ENCODE peak calls at places on chromosomes 4 and X, in eight cellular contexts. S, V, P, Y, M, O, F and R are unnamed samples.

GRCh38 chr4:164866817-164867490 is 10.0 kb upstream of the APELA start:
- DNase-seq in S (no peak), V (no peak), P (no peak), Y (peak; percentile 11), M (no peak), O (no peak), F (no peak), R (no peak)

GRCh38 chr4:75702919-75703411 is 21.4 kb upstream of the USO1 start:
- DNase-seq in S (no peak), V (no peak), P (no peak), Y (no peak), M (no peak), O (no peak), F (no peak), R (no peak)

GRCh38 chr4:75016472-75016871 is 83.6 kb downstream of the PARM1 start:
- DNase-seq in S (no peak), V (no peak), P (no peak), Y (no peak), M (no peak), O (no peak), F (no peak), R (no peak)

GRCh38 chr4:147901388-147901787 is 169.5 kb downstream of the ARHGAP10 start:
- DNase-seq in S (no peak), V (no peak), P (no peak), Y (no peak), M (no peak), O (no peak), F (no peak), R (no peak)

GRCh38 chr4:13159041-13159620 is 325.0 kb downstream of the RAB28 start:
- DNase-seq in S (no peak), V (no peak), P (no peak), Y (peak; percentile 51), M (no peak), O (no peak), F (no peak), R (no peak)

GRCh38 chrX:91108761-91109160 is 325.9 kb upstream of the PABPC5 start:
- DNase-seq in S (no peak), V (no peak), P (no peak), Y (no peak), M (no peak), O (no peak), F (no peak), R (no peak)

GRCh38 chr4:113784497-113785254 is 23.1 kb upstream of the CAMK2D start:
- DNase-seq in S (peak; percentile 88), V (no peak), P (peak; percentile 92), Y (peak; percentile 96), M (no peak), O (no peak), F (no peak), R (no peak)

GRCh38 chrX:70196961-70197805 is 19.9 kb downstream of the DGAT2L6 start:
- DNase-seq in S (peak; percentile 21), V (no peak), P (peak; percentile 32), Y (peak; percentile 54), M (no peak), O (peak; percentile 56), F (no peak), R (peak; percentile 80)

GRCh38 chrX:34805951-34806350 is 136.6 kb upstream of the FAM47B start:
- DNase-seq in S (no peak), V (no peak), P (no peak), Y (no peak), M (no peak), O (no peak), F (no peak), R (no peak)

GRCh38 chr4:181569553-181569952 is 673.6 kb upstream of the TENM3 start:
- DNase-seq in S (peak; percentile 29), V (no peak), P (peak; percentile 36), Y (peak; percentile 46), M (no peak), O (no peak), F (no peak), R (no peak)

GRCh38 chrX:106451933-106452332 is 159.8 kb upstream of the RADX start:
- DNase-seq in S (no peak), V (no peak), P (no peak), Y (no peak), M (no peak), O (no peak), F (no peak), R (no peak)

GRCh38 chr4:81466841-81467671 is 4.7 kb downstream of the RASGEF1B start:
- DNase-seq in S (peak; percentile 86), V (no peak), P (peak; percentile 77), Y (peak; percentile 76), M (no peak), O (peak; percentile 49), F (no peak), R (peak; percentile 69)

GRCh38 chr4:62051332-62051731 is 851.2 kb downstream of the ADGRL3 start:
- DNase-seq in S (no peak), V (no peak), P (no peak), Y (no peak), M (no peak), O (no peak), F (no peak), R (no peak)

GRCh38 chr4:186726440-186727148 is 2.9 kb upstream of the FAT1 start:
- DNase-seq in S (no peak), V (peak; percentile 65), P (peak; percentile 79), Y (peak; percentile 89), M (peak; percentile 65), O (peak; percentile 79), F (peak; percentile 83), R (no peak)

GRCh38 chrX:15683193-15683592 is 18.6 kb upstream of the CLTRN start:
- DNase-seq in S (no peak), V (no peak), P (no peak), Y (no peak), M (no peak), O (no peak), F (no peak), R (no peak)

GRCh38 chrX:39766085-39766726 is 331.6 kb downstream of the BCOR start:
- DNase-seq in S (no peak), V (no peak), P (no peak), Y (no peak), M (no peak), O (no peak), F (no peak), R (no peak)

GRCh38 chr4:185682236-185682635 is 129.8 kb downstream of the SORBS2 start:
- DNase-seq in S (peak; percentile 36), V (no peak), P (peak; percentile 78), Y (peak; percentile 70), M (no peak), O (no peak), F (no peak), R (no peak)

GRCh38 chr4:159006202-159006601 is 96.7 kb upstream of the RAPGEF2 start:
- DNase-seq in S (peak; percentile 89), V (no peak), P (peak; percentile 36), Y (peak; percentile 55), M (no peak), O (no peak), F (no peak), R (no peak)

DNA sequence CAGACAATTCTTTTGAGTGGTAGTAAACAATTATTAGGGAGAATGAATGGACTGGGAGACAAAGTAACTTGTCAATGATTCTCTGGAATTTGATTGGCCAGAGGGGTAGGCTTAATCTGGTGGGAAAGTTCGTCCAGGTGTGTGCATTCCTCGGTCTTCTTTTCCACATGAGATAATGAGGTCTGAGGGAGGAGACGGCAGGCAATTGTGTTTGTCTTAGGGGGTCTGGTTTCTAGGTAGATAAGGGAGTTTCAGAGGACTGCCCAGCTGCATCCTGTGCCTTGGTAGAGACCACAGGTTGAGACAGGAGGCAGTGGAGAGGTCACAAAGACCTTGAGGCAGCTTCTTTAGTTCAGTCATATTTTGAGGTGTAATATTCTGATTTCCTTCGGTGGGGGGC is 4.2 kb downstream of the MGST2 start:
- DNase-seq in S (no peak), V (no peak), P (no peak), Y (no peak), M (no peak), O (no peak), F (no peak), R (no peak)
- H3K27ac ChIP-seq in S (no peak overlapping the region), V (no peak overlapping the region), P (no peak overlapping the region), Y (no peak overlapping the region), M (no peak overlapping the region), O (no peak overlapping the region), F (no peak overlapping the region), R (no peak overlapping the region)

GRCh38 chrX:153706799-153707198 is 17.4 kb downstream of the BCAP31 start:
- DNase-seq in S (no peak), V (no peak), P (no peak), Y (no peak), M (no peak), O (no peak), F (no peak), R (no peak)
- H3K27ac ChIP-seq in S (no peak overlapping the region), V (no peak overlapping the region), P (no peak overlapping the region), Y (no peak overlapping the region), M (peak overlapping the region; percentile 90), O (no peak overlapping the region), F (no peak overlapping the region), R (no peak overlapping the region)

GRCh38 chrX:23372220-23372902 is 37.7 kb downstream of the PTCHD1 start:
- DNase-seq in S (no peak), V (no peak), P (peak; percentile 18), Y (no peak), M (no peak), O (no peak), F (no peak), R (no peak)
- H3K27ac ChIP-seq in S (no peak overlapping the region), V (no peak overlapping the region), P (no peak overlapping the region), Y (no peak overlapping the region), M (no peak overlapping the region), O (no peak overlapping the region), F (no peak overlapping the region), R (no peak overlapping the region)

GRCh38 chr4:152075253-152075928 is 314.6 kb upstream of the GATB start:
- DNase-seq in S (no peak), V (no peak), P (no peak), Y (no peak), M (no peak), O (no peak), F (no peak), R (no peak)
- H3K27ac ChIP-seq in S (no peak overlapping the region), V (no peak overlapping the region), P (no peak overlapping the region), Y (no peak overlapping the region), M (no peak overlapping the region), O (no peak overlapping the region), F (no peak overlapping the region), R (no peak overlapping the region)

DNA sequence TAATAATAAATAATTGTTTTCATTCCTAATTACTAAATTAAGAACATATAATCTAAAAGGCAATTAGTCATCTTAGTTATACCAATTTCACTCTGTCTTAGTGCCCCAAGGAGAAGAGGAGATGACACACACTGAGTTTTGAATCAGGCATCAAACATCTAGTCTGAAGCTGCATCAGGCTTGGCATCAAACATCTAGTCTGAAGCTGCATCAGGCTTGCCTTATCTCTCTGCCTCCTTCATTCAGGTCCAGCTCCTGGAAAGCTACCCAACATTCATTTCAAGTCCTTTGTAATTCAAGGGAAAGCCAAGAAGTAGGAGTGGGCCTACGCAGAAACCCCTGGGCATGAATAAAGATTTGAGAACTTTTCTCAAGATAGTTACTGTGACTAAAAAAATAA is 62.2 kb downstream of the SH3RF1 start:
- DNase-seq in S (no peak), V (no peak), P (peak; percentile 43), Y (peak; percentile 82), M (no peak), O (no peak), F (no peak), R (no peak)
- H3K27ac ChIP-seq in S (no peak overlapping the region), V (no peak overlapping the region), P (peak overlapping the region; percentile 7), Y (peak overlapping the region; percentile 33), M (no peak overlapping the region), O (no peak overlapping the region), F (no peak overlapping the region), R (no peak overlapping the region)

DNA sequence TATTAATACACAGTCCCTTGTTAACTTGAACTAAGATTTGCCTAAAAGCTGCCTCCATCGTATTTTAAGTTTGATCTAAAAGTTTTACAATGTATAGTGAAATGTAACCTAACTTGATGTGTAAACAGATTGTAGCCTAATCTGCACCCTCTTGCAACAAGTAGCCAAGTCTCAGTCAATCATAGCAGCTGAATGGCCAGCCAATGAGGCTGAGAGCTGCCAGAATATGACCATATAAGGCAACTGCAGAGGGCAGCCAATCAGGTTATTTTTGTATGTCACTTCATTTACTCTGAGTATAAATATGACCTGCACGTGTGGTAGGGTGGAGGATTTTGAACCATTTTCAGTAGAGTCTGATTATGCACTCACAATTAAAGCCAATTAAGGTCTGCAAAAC is 51.2 kb upstream of the SPANXN3 start:
- DNase-seq in S (no peak), V (no peak), P (no peak), Y (no peak), M (no peak), O (no peak), F (no peak), R (no peak)
- H3K27ac ChIP-seq in S (no peak overlapping the region), V (no peak overlapping the region), P (no peak overlapping the region), Y (no peak overlapping the region), M (no peak overlapping the region), O (no peak overlapping the region), F (no peak overlapping the region), R (no peak overlapping the region)